ENCODE peak calls at places on chromosome 6, in five cellular contexts. One of them, this sample, is unnamed.

GRCh38 chr6:157221049-157221816 is 102.1 kb downstream of the TMEM242 start:
- DNase-seq in mammary epithelial cell: peak
- DNase-seq in GM23248: peak
- DNase-seq in GM23338: peak
- DNase-seq in endothelial cell of umbilical vein: peak
- DNase-seq in this sample: peak

GRCh38 chr6:16741112-16742016 is 19.9 kb downstream of the ATXN1 start:
- DNase-seq in mammary epithelial cell: peak
- DNase-seq in GM23248: peak
- DNase-seq in GM23338: no peak
- DNase-seq in endothelial cell of umbilical vein: no peak
- DNase-seq in this sample: peak

GRCh38 chr6:142011775-142012174 is 121.0 kb upstream of the GJE1 start:
- DNase-seq in mammary epithelial cell: no peak
- DNase-seq in GM23248: no peak
- DNase-seq in GM23338: no peak
- DNase-seq in endothelial cell of umbilical vein: no peak
- DNase-seq in this sample: no peak

GRCh38 chr6:128394171-128394570 is 126.2 kb downstream of the PTPRK start:
- DNase-seq in mammary epithelial cell: no peak
- DNase-seq in GM23248: no peak
- DNase-seq in GM23338: no peak
- DNase-seq in endothelial cell of umbilical vein: no peak
- DNase-seq in this sample: no peak

GRCh38 chr6:155132617-155133016 is 131.2 kb upstream of the CLDN20 start:
- DNase-seq in mammary epithelial cell: no peak
- DNase-seq in GM23248: no peak
- DNase-seq in GM23338: no peak
- DNase-seq in endothelial cell of umbilical vein: no peak
- DNase-seq in this sample: no peak

GRCh38 chr6:120198033-120198432 is 848.5 kb upstream of the MAN1A1 start:
- DNase-seq in mammary epithelial cell: peak
- DNase-seq in GM23248: no peak
- DNase-seq in GM23338: no peak
- DNase-seq in endothelial cell of umbilical vein: no peak
- DNase-seq in this sample: peak

GRCh38 chr6:153032255-153032882 is 29.9 kb upstream of the MTRF1L start:
- DNase-seq in mammary epithelial cell: peak
- DNase-seq in GM23248: peak
- DNase-seq in GM23338: peak
- DNase-seq in endothelial cell of umbilical vein: peak
- DNase-seq in this sample: peak

GRCh38 chr6:99613398-99613704 is 6.7 kb downstream of the PRDM13 start:
- DNase-seq in mammary epithelial cell: no peak
- DNase-seq in GM23248: peak
- DNase-seq in GM23338: peak
- DNase-seq in endothelial cell of umbilical vein: no peak
- DNase-seq in this sample: no peak

GRCh38 chr6:154989457-154989856 is 5.7 kb upstream of the TIAM2 start:
- DNase-seq in mammary epithelial cell: no peak
- DNase-seq in GM23248: no peak
- DNase-seq in GM23338: peak
- DNase-seq in endothelial cell of umbilical vein: no peak
- DNase-seq in this sample: no peak

GRCh38 chr6:141203902-141204575 is 928.7 kb upstream of the GJE1 start:
- DNase-seq in mammary epithelial cell: peak
- DNase-seq in GM23248: peak
- DNase-seq in GM23338: no peak
- DNase-seq in endothelial cell of umbilical vein: no peak
- DNase-seq in this sample: no peak

GRCh38 chr6:8499540-8499939 is 64.2 kb upstream of the SLC35B3 start:
- DNase-seq in mammary epithelial cell: peak
- DNase-seq in GM23248: peak
- DNase-seq in GM23338: peak
- DNase-seq in endothelial cell of umbilical vein: no peak
- DNase-seq in this sample: peak

GRCh38 chr6:5466459-5466858 is 205.1 kb downstream of the FARS2 start:
- DNase-seq in mammary epithelial cell: peak
- DNase-seq in GM23248: peak
- DNase-seq in GM23338: no peak
- DNase-seq in endothelial cell of umbilical vein: peak
- DNase-seq in this sample: peak

GRCh38 chr6:19327246-19327645 is 509.9 kb upstream of the ID4 start:
- DNase-seq in mammary epithelial cell: peak
- DNase-seq in GM23248: peak
- DNase-seq in GM23338: no peak
- DNase-seq in endothelial cell of umbilical vein: no peak
- DNase-seq in this sample: peak

DNA sequence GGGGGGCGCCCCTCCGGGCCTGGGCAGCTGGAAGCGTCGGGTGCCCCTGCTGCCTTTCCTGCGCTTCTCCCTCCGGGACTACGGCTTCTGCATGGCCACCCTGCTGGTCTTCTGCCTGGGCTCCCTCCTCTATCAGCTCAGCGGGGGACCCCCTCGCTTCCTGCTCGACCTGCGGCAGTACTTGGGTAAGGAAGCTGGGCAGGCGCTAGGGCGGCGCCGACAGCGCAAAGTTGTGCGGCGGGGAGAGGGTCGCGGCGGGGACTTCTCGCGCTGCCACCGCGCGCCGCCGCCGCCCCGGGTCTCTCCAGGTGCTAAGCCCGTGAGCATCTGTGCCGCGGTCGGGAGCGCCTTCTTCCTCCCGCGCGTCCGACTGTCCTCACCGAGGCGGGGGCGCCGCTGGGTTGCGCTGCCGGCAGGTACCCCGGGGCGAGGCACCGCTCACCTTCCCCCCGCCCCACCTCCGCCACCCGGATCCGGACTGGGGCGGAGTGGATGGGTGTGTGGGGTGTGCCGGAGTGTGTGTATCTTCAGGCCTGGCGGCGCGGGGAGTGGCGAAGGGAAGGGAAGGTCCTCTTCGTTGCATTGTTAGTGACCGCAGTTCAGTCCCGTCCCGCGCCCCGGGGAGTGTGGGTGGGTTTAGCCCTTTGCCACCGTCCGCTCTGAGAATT is 797 bp downstream of the UST start:
- DNase-seq in mammary epithelial cell: peak
- DNase-seq in GM23248: peak
- DNase-seq in GM23338: peak
- DNase-seq in endothelial cell of umbilical vein: peak
- DNase-seq in this sample: peak
- TF ChIP-seq EZH2 in mammary epithelial cell: no peak
- TF ChIP-seq EZH2 in GM23248: no peak
- TF ChIP-seq EZH2 in GM23338: no peak
- TF ChIP-seq EZH2 in endothelial cell of umbilical vein: peak
- TF ChIP-seq EZH2 in this sample: no peak

GRCh38 chr6:38391909-38392614 is 247.7 kb downstream of the BTBD9 start:
- DNase-seq in mammary epithelial cell: no peak
- DNase-seq in GM23248: peak
- DNase-seq in GM23338: no peak
- DNase-seq in endothelial cell of umbilical vein: peak
- DNase-seq in this sample: no peak
- H3K4me2 ChIP-seq in mammary epithelial cell: no peak
- H3K4me2 ChIP-seq in GM23248: no peak
- H3K4me2 ChIP-seq in GM23338: peak
- H3K4me2 ChIP-seq in endothelial cell of umbilical vein: no peak
- H3K4me2 ChIP-seq in this sample: no peak

DNA sequence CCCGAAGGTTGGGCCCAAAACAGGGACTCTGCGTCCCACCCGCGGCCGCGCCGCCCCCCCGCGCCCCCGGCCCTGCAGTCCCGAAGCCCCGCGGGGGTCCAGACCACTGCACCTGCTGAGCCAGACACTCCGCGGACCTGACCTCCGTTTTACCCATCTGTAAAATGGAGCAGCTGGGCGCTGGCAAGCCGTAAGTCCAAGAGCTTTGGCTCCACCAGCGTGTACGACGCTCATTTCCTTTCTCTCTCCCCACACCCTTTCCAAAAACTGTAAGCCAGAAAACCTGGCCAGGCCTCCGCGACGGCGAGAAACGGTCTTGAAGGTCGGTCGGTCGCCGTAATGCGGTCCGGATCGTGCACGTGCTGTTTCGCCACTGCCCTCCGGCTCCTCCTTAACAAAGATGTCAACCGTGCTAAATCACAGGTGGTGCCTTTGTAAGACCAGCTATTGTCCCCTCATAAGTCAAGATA is 7.8 kb upstream of the NR2E1 start:
- DNase-seq in mammary epithelial cell: no peak
- DNase-seq in GM23248: no peak
- DNase-seq in GM23338: peak
- DNase-seq in endothelial cell of umbilical vein: no peak
- DNase-seq in this sample: no peak
- TF ChIP-seq EZH2 in mammary epithelial cell: peak
- TF ChIP-seq EZH2 in GM23248: peak
- TF ChIP-seq EZH2 in GM23338: no peak
- TF ChIP-seq EZH2 in endothelial cell of umbilical vein: peak
- TF ChIP-seq EZH2 in this sample: no peak

DNA sequence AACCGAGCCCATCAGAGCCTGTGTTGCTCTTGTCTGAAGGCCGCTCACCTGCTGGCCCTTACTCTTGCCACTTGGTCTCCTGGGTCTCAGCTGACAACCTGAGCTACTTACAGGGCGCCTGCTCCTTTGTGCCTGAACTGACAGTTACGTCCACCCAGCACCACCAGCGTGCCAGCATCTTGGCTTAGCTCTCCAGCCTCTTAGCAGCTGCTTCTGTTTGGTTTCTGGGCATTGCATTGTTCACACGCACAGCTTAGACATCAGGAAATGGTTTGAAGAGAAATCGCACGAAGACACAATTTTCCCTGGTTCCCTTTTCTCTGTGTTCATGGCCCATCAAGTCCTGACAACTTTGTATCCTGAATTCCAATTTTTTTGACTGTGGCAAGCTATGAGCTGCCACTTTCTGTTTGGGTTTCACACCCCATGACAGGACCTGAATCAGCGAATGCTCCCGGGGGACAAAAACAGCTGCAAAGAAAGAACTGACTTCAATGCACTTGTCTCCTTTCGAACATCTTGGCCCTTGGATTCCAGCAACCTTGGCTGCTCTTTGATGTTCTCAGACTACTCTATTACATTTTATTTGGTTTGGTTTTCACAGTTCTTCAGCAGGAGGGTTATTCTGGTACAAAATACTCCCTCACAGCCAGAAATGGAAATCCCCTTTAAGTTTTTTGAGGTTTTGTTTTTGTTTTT is 45.2 kb upstream of the LY86 start:
- DNase-seq in mammary epithelial cell: no peak
- DNase-seq in GM23248: peak
- DNase-seq in GM23338: no peak
- DNase-seq in endothelial cell of umbilical vein: no peak
- DNase-seq in this sample: no peak
- H3K4me2 ChIP-seq in mammary epithelial cell: no peak
- H3K4me2 ChIP-seq in GM23248: no peak
- H3K4me2 ChIP-seq in GM23338: no peak
- H3K4me2 ChIP-seq in endothelial cell of umbilical vein: no peak
- H3K4me2 ChIP-seq in this sample: no peak

GRCh38 chr6:150025201-150025917 is at the start of gene RAET1L:
- DNase-seq in mammary epithelial cell: peak
- DNase-seq in GM23248: peak
- DNase-seq in GM23338: peak
- DNase-seq in endothelial cell of umbilical vein: peak
- DNase-seq in this sample: peak
- TF ChIP-seq EZH2 in mammary epithelial cell: no peak
- TF ChIP-seq EZH2 in GM23248: no peak
- TF ChIP-seq EZH2 in GM23338: peak
- TF ChIP-seq EZH2 in endothelial cell of umbilical vein: peak
- TF ChIP-seq EZH2 in this sample: no peak

GRCh38 chr6:30074331-30075093 is 1.1 kb downstream of the RNF39 start:
- DNase-seq in mammary epithelial cell: no peak
- DNase-seq in GM23248: peak
- DNase-seq in GM23338: peak
- DNase-seq in endothelial cell of umbilical vein: no peak
- DNase-seq in this sample: peak
- H3K4me2 ChIP-seq in mammary epithelial cell: peak
- H3K4me2 ChIP-seq in GM23248: peak
- H3K4me2 ChIP-seq in GM23338: peak
- H3K4me2 ChIP-seq in endothelial cell of umbilical vein: no peak
- H3K4me2 ChIP-seq in this sample: peak

GRCh38 chr6:42105714-42106662 is 36.4 kb downstream of the C6orf132 start:
- DNase-seq in mammary epithelial cell: no peak
- DNase-seq in GM23248: no peak
- DNase-seq in GM23338: no peak
- DNase-seq in endothelial cell of umbilical vein: no peak
- DNase-seq in this sample: no peak

GRCh38 chr6:42104807-42105713 is 37.4 kb downstream of the C6orf132 start:
- DNase-seq in mammary epithelial cell: no peak
- DNase-seq in GM23248: no peak
- DNase-seq in GM23338: peak
- DNase-seq in endothelial cell of umbilical vein: no peak
- DNase-seq in this sample: no peak

GRCh38 chr6:42103753-42104094 is 38.7 kb downstream of the C6orf132 start:
- DNase-seq in mammary epithelial cell: no peak
- DNase-seq in GM23248: no peak
- DNase-seq in GM23338: no peak
- DNase-seq in endothelial cell of umbilical vein: no peak
- DNase-seq in this sample: no peak

GRCh38 chr6:42103218-42103617 is 39.2 kb downstream of the C6orf132 start:
- DNase-seq in mammary epithelial cell: no peak
- DNase-seq in GM23248: no peak
- DNase-seq in GM23338: no peak
- DNase-seq in endothelial cell of umbilical vein: no peak
- DNase-seq in this sample: no peak

GRCh38 chr6:42104095-42104806 is 38.2 kb downstream of the C6orf132 start:
- DNase-seq in mammary epithelial cell: no peak
- DNase-seq in GM23248: no peak
- DNase-seq in GM23338: peak
- DNase-seq in endothelial cell of umbilical vein: peak
- DNase-seq in this sample: no peak
- TF ChIP-seq EZH2 in mammary epithelial cell: no peak
- TF ChIP-seq EZH2 in GM23248: no peak
- TF ChIP-seq EZH2 in GM23338: no peak
- TF ChIP-seq EZH2 in endothelial cell of umbilical vein: no peak
- TF ChIP-seq EZH2 in this sample: no peak

GRCh38 chr6:137910424-137910834 is 43.4 kb downstream of the TNFAIP3 start:
- DNase-seq in mammary epithelial cell: no peak
- DNase-seq in GM23248: peak
- DNase-seq in GM23338: no peak
- DNase-seq in endothelial cell of umbilical vein: no peak
- DNase-seq in this sample: no peak
- H3K4me2 ChIP-seq in mammary epithelial cell: no peak
- H3K4me2 ChIP-seq in GM23248: peak
- H3K4me2 ChIP-seq in GM23338: no peak
- H3K4me2 ChIP-seq in endothelial cell of umbilical vein: no peak
- H3K4me2 ChIP-seq in this sample: no peak

GRCh38 chr6:10411131-10411914 is 3.6 kb downstream of the TFAP2A start:
- DNase-seq in mammary epithelial cell: peak
- DNase-seq in GM23248: peak
- DNase-seq in GM23338: peak
- DNase-seq in endothelial cell of umbilical vein: no peak
- DNase-seq in this sample: no peak

GRCh38 chr6:10412948-10413849 is 1.7 kb downstream of the TFAP2A start:
- DNase-seq in mammary epithelial cell: peak
- DNase-seq in GM23248: peak
- DNase-seq in GM23338: peak
- DNase-seq in endothelial cell of umbilical vein: no peak
- DNase-seq in this sample: peak

GRCh38 chr6:10413850-10414765 is 766 bp downstream of the TFAP2A start:
- DNase-seq in mammary epithelial cell: peak
- DNase-seq in GM23248: peak
- DNase-seq in GM23338: peak
- DNase-seq in endothelial cell of umbilical vein: no peak
- DNase-seq in this sample: peak

GRCh38 chr6:10411915-10412164 is 3.0 kb downstream of the TFAP2A start:
- DNase-seq in mammary epithelial cell: no peak
- DNase-seq in GM23248: no peak
- DNase-seq in GM23338: no peak
- DNase-seq in endothelial cell of umbilical vein: peak
- DNase-seq in this sample: no peak

GRCh38 chr6:10412165-10412947 is 2.5 kb downstream of the TFAP2A start:
- DNase-seq in mammary epithelial cell: peak
- DNase-seq in GM23248: peak
- DNase-seq in GM23338: peak
- DNase-seq in endothelial cell of umbilical vein: no peak
- DNase-seq in this sample: peak
- TF ChIP-seq EZH2 in mammary epithelial cell: no peak
- TF ChIP-seq EZH2 in GM23248: no peak
- TF ChIP-seq EZH2 in GM23338: no peak
- TF ChIP-seq EZH2 in endothelial cell of umbilical vein: peak
- TF ChIP-seq EZH2 in this sample: no peak

This sample was measured in PC-3.